ENCODE peak calls at places on chromosomes 12 and 14, in ten cellular contexts. One of them, this sample, is unnamed.

GRCh38 chr12:71220295-71220694 is 62.5 kb upstream of the TSPAN8 start:
- DNase-seq in NCI-H1436: no peak
- DNase-seq in posterior cingulate gyrus: no peak
- DNase-seq in H4: no peak
- DNase-seq in CD8-positive, alpha-beta memory T cell: no peak
- DNase-seq in left lobe of liver: no peak
- DNase-seq in A549: no peak
- DNase-seq in mesenteric fat pad: no peak
- DNase-seq in COR-L47: no peak
- DNase-seq in NCI-H2029: no peak
- DNase-seq in this sample: no peak

GRCh38 chr12:81758421-81759214 is 532 bp downstream of the PPFIA2 start:
- DNase-seq in NCI-H1436: peak; percentile 51
- DNase-seq in posterior cingulate gyrus: peak; percentile 92
- DNase-seq in H4: no peak
- DNase-seq in CD8-positive, alpha-beta memory T cell: no peak
- DNase-seq in left lobe of liver: no peak
- DNase-seq in A549: no peak
- DNase-seq in mesenteric fat pad: no peak
- DNase-seq in COR-L47: peak; percentile 79
- DNase-seq in NCI-H2029: no peak
- DNase-seq in this sample: peak; percentile 64

GRCh38 chr12:6613776-6614512 is 6.8 kb upstream of the CHD4 start:
- DNase-seq in NCI-H1436: peak; percentile 96
- DNase-seq in posterior cingulate gyrus: peak; percentile 95
- DNase-seq in H4: peak; percentile 100
- DNase-seq in CD8-positive, alpha-beta memory T cell: peak; percentile 55
- DNase-seq in left lobe of liver: peak; percentile 86
- DNase-seq in A549: peak; percentile 68
- DNase-seq in mesenteric fat pad: peak; percentile 94
- DNase-seq in COR-L47: peak; percentile 87
- DNase-seq in NCI-H2029: peak; percentile 95
- DNase-seq in this sample: peak; percentile 92

GRCh38 chr14:68016243-68016914 is 196.8 kb downstream of the RAD51B start:
- DNase-seq in NCI-H1436: no peak
- DNase-seq in posterior cingulate gyrus: no peak
- DNase-seq in H4: no peak
- DNase-seq in CD8-positive, alpha-beta memory T cell: no peak
- DNase-seq in left lobe of liver: no peak
- DNase-seq in A549: no peak
- DNase-seq in mesenteric fat pad: no peak
- DNase-seq in COR-L47: no peak
- DNase-seq in NCI-H2029: no peak
- DNase-seq in this sample: no peak

GRCh38 chr12:95339086-95339788 is 121.6 kb downstream of the VEZT start:
- DNase-seq in NCI-H1436: no peak
- DNase-seq in posterior cingulate gyrus: no peak
- DNase-seq in H4: no peak
- DNase-seq in CD8-positive, alpha-beta memory T cell: no peak
- DNase-seq in left lobe of liver: no peak
- DNase-seq in A549: no peak
- DNase-seq in mesenteric fat pad: no peak
- DNase-seq in COR-L47: no peak
- DNase-seq in NCI-H2029: no peak
- DNase-seq in this sample: no peak

GRCh38 chr14:32611752-32612151 is 282.7 kb downstream of the AKAP6 start:
- DNase-seq in NCI-H1436: no peak
- DNase-seq in posterior cingulate gyrus: no peak
- DNase-seq in H4: peak; percentile 51
- DNase-seq in CD8-positive, alpha-beta memory T cell: no peak
- DNase-seq in left lobe of liver: no peak
- DNase-seq in A549: no peak
- DNase-seq in mesenteric fat pad: no peak
- DNase-seq in COR-L47: no peak
- DNase-seq in NCI-H2029: no peak
- DNase-seq in this sample: no peak

GRCh38 chr14:91246051-91246852 is 1.7 kb upstream of the GPR68 start:
- DNase-seq in NCI-H1436: peak; percentile 57
- DNase-seq in posterior cingulate gyrus: no peak
- DNase-seq in H4: no peak
- DNase-seq in CD8-positive, alpha-beta memory T cell: peak; percentile 73
- DNase-seq in left lobe of liver: no peak
- DNase-seq in A549: no peak
- DNase-seq in mesenteric fat pad: no peak
- DNase-seq in COR-L47: peak; percentile 27
- DNase-seq in NCI-H2029: peak; percentile 32
- DNase-seq in this sample: no peak

GRCh38 chr14:33786091-33786825 is 164.6 kb downstream of the EGLN3 start:
- DNase-seq in NCI-H1436: no peak
- DNase-seq in posterior cingulate gyrus: no peak
- DNase-seq in H4: no peak
- DNase-seq in CD8-positive, alpha-beta memory T cell: no peak
- DNase-seq in left lobe of liver: no peak
- DNase-seq in A549: no peak
- DNase-seq in mesenteric fat pad: no peak
- DNase-seq in COR-L47: no peak
- DNase-seq in NCI-H2029: no peak
- DNase-seq in this sample: no peak

GRCh38 chr14:50345891-50346422 is 33.8 kb downstream of the DMAC2L start:
- DNase-seq in NCI-H1436: no peak
- DNase-seq in posterior cingulate gyrus: no peak
- DNase-seq in H4: no peak
- DNase-seq in CD8-positive, alpha-beta memory T cell: no peak
- DNase-seq in left lobe of liver: no peak
- DNase-seq in A549: no peak
- DNase-seq in mesenteric fat pad: no peak
- DNase-seq in COR-L47: no peak
- DNase-seq in NCI-H2029: no peak
- DNase-seq in this sample: no peak

GRCh38 chr14:30849983-30850382 is 24.4 kb upstream of the COCH start:
- DNase-seq in NCI-H1436: no peak
- DNase-seq in posterior cingulate gyrus: no peak
- DNase-seq in H4: no peak
- DNase-seq in CD8-positive, alpha-beta memory T cell: no peak
- DNase-seq in left lobe of liver: no peak
- DNase-seq in A549: no peak
- DNase-seq in mesenteric fat pad: no peak
- DNase-seq in COR-L47: no peak
- DNase-seq in NCI-H2029: no peak
- DNase-seq in this sample: no peak

GRCh38 chr12:131003676-131004075 is 50.0 kb downstream of the ADGRD1 start:
- DNase-seq in NCI-H1436: no peak
- DNase-seq in posterior cingulate gyrus: no peak
- DNase-seq in H4: no peak
- DNase-seq in CD8-positive, alpha-beta memory T cell: no peak
- DNase-seq in left lobe of liver: no peak
- DNase-seq in A549: no peak
- DNase-seq in mesenteric fat pad: no peak
- DNase-seq in COR-L47: no peak
- DNase-seq in NCI-H2029: no peak
- DNase-seq in this sample: no peak

GRCh38 chr14:71588028-71588427 is 344.2 kb upstream of the RGS6 start:
- DNase-seq in NCI-H1436: no peak
- DNase-seq in posterior cingulate gyrus: no peak
- DNase-seq in H4: no peak
- DNase-seq in CD8-positive, alpha-beta memory T cell: no peak
- DNase-seq in left lobe of liver: no peak
- DNase-seq in A549: no peak
- DNase-seq in mesenteric fat pad: no peak
- DNase-seq in COR-L47: no peak
- DNase-seq in NCI-H2029: no peak
- DNase-seq in this sample: no peak

GRCh38 chr14:69312608-69313007 is 52.6 kb downstream of the GALNT16 start:
- DNase-seq in NCI-H1436: no peak
- DNase-seq in posterior cingulate gyrus: peak; percentile 74
- DNase-seq in H4: no peak
- DNase-seq in CD8-positive, alpha-beta memory T cell: no peak
- DNase-seq in left lobe of liver: peak; percentile 32
- DNase-seq in A549: no peak
- DNase-seq in mesenteric fat pad: peak; percentile 68
- DNase-seq in COR-L47: no peak
- DNase-seq in NCI-H2029: no peak
- DNase-seq in this sample: peak; percentile 83

GRCh38 chr14:96096639-96097610 is 57.8 kb downstream of the C14orf132 start:
- DNase-seq in NCI-H1436: no peak
- DNase-seq in posterior cingulate gyrus: no peak
- DNase-seq in H4: no peak
- DNase-seq in CD8-positive, alpha-beta memory T cell: no peak
- DNase-seq in left lobe of liver: peak; percentile 93
- DNase-seq in A549: no peak
- DNase-seq in mesenteric fat pad: peak; percentile 76
- DNase-seq in COR-L47: no peak
- DNase-seq in NCI-H2029: no peak
- DNase-seq in this sample: no peak

GRCh38 chr12:128823216-128823915 is 392 bp downstream of the SLC15A4 start:
- DNase-seq in NCI-H1436: no peak
- DNase-seq in posterior cingulate gyrus: no peak
- DNase-seq in H4: no peak
- DNase-seq in CD8-positive, alpha-beta memory T cell: peak; percentile 26
- DNase-seq in left lobe of liver: peak; percentile 56
- DNase-seq in A549: peak; percentile 40
- DNase-seq in mesenteric fat pad: no peak
- DNase-seq in COR-L47: no peak
- DNase-seq in NCI-H2029: no peak
- DNase-seq in this sample: no peak

GRCh38 chr14:98819132-98819866 is 452.7 kb downstream of the BCL11B start:
- DNase-seq in NCI-H1436: no peak
- DNase-seq in posterior cingulate gyrus: no peak
- DNase-seq in H4: no peak
- DNase-seq in CD8-positive, alpha-beta memory T cell: no peak
- DNase-seq in left lobe of liver: no peak
- DNase-seq in A549: no peak
- DNase-seq in mesenteric fat pad: no peak
- DNase-seq in COR-L47: peak; percentile 89
- DNase-seq in NCI-H2029: no peak
- DNase-seq in this sample: no peak

GRCh38 chr14:105142651-105143450 is 25.7 kb downstream of the JAG2 start:
- DNase-seq in NCI-H1436: no peak
- DNase-seq in posterior cingulate gyrus: peak; percentile 68
- DNase-seq in H4: no peak
- DNase-seq in CD8-positive, alpha-beta memory T cell: no peak
- DNase-seq in left lobe of liver: no peak
- DNase-seq in A549: no peak
- DNase-seq in mesenteric fat pad: no peak
- DNase-seq in COR-L47: no peak
- DNase-seq in NCI-H2029: no peak
- DNase-seq in this sample: no peak

GRCh38 chr12:47734725-47735480 is 9.6 kb upstream of the ENDOU start:
- DNase-seq in NCI-H1436: no peak
- DNase-seq in posterior cingulate gyrus: peak; percentile 79
- DNase-seq in H4: no peak
- DNase-seq in CD8-positive, alpha-beta memory T cell: no peak
- DNase-seq in left lobe of liver: no peak
- DNase-seq in A549: no peak
- DNase-seq in mesenteric fat pad: no peak
- DNase-seq in COR-L47: no peak
- DNase-seq in NCI-H2029: no peak
- DNase-seq in this sample: no peak

GRCh38 chr14:31921251-31921650 is 155.9 kb upstream of the ARHGAP5 start:
- DNase-seq in NCI-H1436: no peak
- DNase-seq in posterior cingulate gyrus: no peak
- DNase-seq in H4: no peak
- DNase-seq in CD8-positive, alpha-beta memory T cell: no peak
- DNase-seq in left lobe of liver: no peak
- DNase-seq in A549: no peak
- DNase-seq in mesenteric fat pad: no peak
- DNase-seq in COR-L47: no peak
- DNase-seq in NCI-H2029: no peak
- DNase-seq in this sample: no peak

GRCh38 chr14:22845821-22846625 is 9.6 kb downstream of the MMP14 start:
- DNase-seq in NCI-H1436: no peak
- DNase-seq in posterior cingulate gyrus: peak; percentile 73
- DNase-seq in H4: no peak
- DNase-seq in CD8-positive, alpha-beta memory T cell: no peak
- DNase-seq in left lobe of liver: no peak
- DNase-seq in A549: no peak
- DNase-seq in mesenteric fat pad: no peak
- DNase-seq in COR-L47: no peak
- DNase-seq in NCI-H2029: no peak
- DNase-seq in this sample: no peak

GRCh38 chr12:28996688-28997087 is 152.4 kb upstream of the FAR2 start:
- DNase-seq in NCI-H1436: no peak
- DNase-seq in posterior cingulate gyrus: no peak
- DNase-seq in H4: no peak
- DNase-seq in CD8-positive, alpha-beta memory T cell: no peak
- DNase-seq in left lobe of liver: no peak
- DNase-seq in A549: no peak
- DNase-seq in mesenteric fat pad: no peak
- DNase-seq in COR-L47: no peak
- DNase-seq in NCI-H2029: no peak
- DNase-seq in this sample: no peak

GRCh38 chr12:67592228-67593011 is 56.1 kb upstream of the DYRK2 start:
- DNase-seq in NCI-H1436: no peak
- DNase-seq in posterior cingulate gyrus: no peak
- DNase-seq in H4: peak; percentile 78
- DNase-seq in CD8-positive, alpha-beta memory T cell: no peak
- DNase-seq in left lobe of liver: no peak
- DNase-seq in A549: no peak
- DNase-seq in mesenteric fat pad: no peak
- DNase-seq in COR-L47: peak; percentile 32
- DNase-seq in NCI-H2029: peak; percentile 72
- DNase-seq in this sample: no peak

GRCh38 chr12:44618960-44619359 is 257.2 kb downstream of the NELL2 start:
- DNase-seq in NCI-H1436: peak; percentile 71
- DNase-seq in posterior cingulate gyrus: no peak
- DNase-seq in H4: no peak
- DNase-seq in CD8-positive, alpha-beta memory T cell: no peak
- DNase-seq in left lobe of liver: no peak
- DNase-seq in A549: no peak
- DNase-seq in mesenteric fat pad: no peak
- DNase-seq in COR-L47: no peak
- DNase-seq in NCI-H2029: no peak
- DNase-seq in this sample: no peak

GRCh38 chr12:80218925-80219714 is 119.8 kb downstream of the OTOGL start:
- DNase-seq in NCI-H1436: no peak
- DNase-seq in posterior cingulate gyrus: no peak
- DNase-seq in H4: no peak
- DNase-seq in CD8-positive, alpha-beta memory T cell: no peak
- DNase-seq in left lobe of liver: no peak
- DNase-seq in A549: no peak
- DNase-seq in mesenteric fat pad: no peak
- DNase-seq in COR-L47: no peak
- DNase-seq in NCI-H2029: no peak
- DNase-seq in this sample: no peak

GRCh38 chr14:101020971-101021370 is 117.4 kb upstream of the RTL1 start:
- DNase-seq in NCI-H1436: no peak
- DNase-seq in posterior cingulate gyrus: peak; percentile 31
- DNase-seq in H4: no peak
- DNase-seq in CD8-positive, alpha-beta memory T cell: no peak
- DNase-seq in left lobe of liver: peak; percentile 12
- DNase-seq in A549: no peak
- DNase-seq in mesenteric fat pad: peak; percentile 26
- DNase-seq in COR-L47: no peak
- DNase-seq in NCI-H2029: no peak
- DNase-seq in this sample: no peak

GRCh38 chr12:76236640-76237039 is 111.6 kb downstream of the BBS10 start:
- DNase-seq in NCI-H1436: no peak
- DNase-seq in posterior cingulate gyrus: no peak
- DNase-seq in H4: no peak
- DNase-seq in CD8-positive, alpha-beta memory T cell: no peak
- DNase-seq in left lobe of liver: no peak
- DNase-seq in A549: peak; percentile 53
- DNase-seq in mesenteric fat pad: no peak
- DNase-seq in COR-L47: no peak
- DNase-seq in NCI-H2029: no peak
- DNase-seq in this sample: no peak

GRCh38 chr12:15597125-15597830 is 191.9 kb downstream of the EPS8 start:
- DNase-seq in NCI-H1436: no peak
- DNase-seq in posterior cingulate gyrus: no peak
- DNase-seq in H4: no peak
- DNase-seq in CD8-positive, alpha-beta memory T cell: no peak
- DNase-seq in left lobe of liver: no peak
- DNase-seq in A549: no peak
- DNase-seq in mesenteric fat pad: no peak
- DNase-seq in COR-L47: no peak
- DNase-seq in NCI-H2029: peak; percentile 49
- DNase-seq in this sample: peak; percentile 78

GRCh38 chr14:71011479-71011878 is 104.2 kb downstream of the PCNX1 start:
- DNase-seq in NCI-H1436: no peak
- DNase-seq in posterior cingulate gyrus: no peak
- DNase-seq in H4: no peak
- DNase-seq in CD8-positive, alpha-beta memory T cell: no peak
- DNase-seq in left lobe of liver: no peak
- DNase-seq in A549: no peak
- DNase-seq in mesenteric fat pad: no peak
- DNase-seq in COR-L47: no peak
- DNase-seq in NCI-H2029: no peak
- DNase-seq in this sample: no peak